ENCODE peak calls at places on chromosome 6, in four cellular contexts. L is HCT116, G is GM12878, D is H1. M is an unnamed sample.

GRCh38 chr6:151566557-151566956 is 72.7 kb downstream of the CCDC170 start:
- DNase-seq in L (no peak), G (no peak), D (no peak), M (no peak)

GRCh38 chr6:136337606-136338005 is 48.0 kb upstream of the BCLAF1 start:
- DNase-seq in L (no peak), G (no peak), D (no peak), M (no peak)

GRCh38 chr6:44075137-44076015 is 51.9 kb downstream of the MRPL14 start:
- DNase-seq in L (no peak), G (no peak), D (no peak), M (no peak)

GRCh38 chr6:45791600-45792168 is 224.0 kb downstream of the CLIC5 start:
- DNase-seq in L (no peak), G (no peak), D (no peak), M (no peak)

GRCh38 chr6:106974337-106974998 is at the start of gene CD24:
- DNase-seq in L (no peak), G (no peak), D (no peak), M (peak; percentile 28)

GRCh38 chr6:11616200-11616611 is 78.7 kb downstream of the TMEM170B start:
- DNase-seq in L (no peak), G (no peak), D (no peak), M (no peak)

GRCh38 chr6:55866110-55866509 is 9.3 kb downstream of the BMP5 start:
- DNase-seq in L (no peak), G (no peak), D (no peak), M (no peak)

GRCh38 chr6:77910826-77911225 is 258.0 kb downstream of the MEI4 start:
- DNase-seq in L (no peak), G (no peak), D (no peak), M (no peak)

GRCh38 chr6:35911871-35912653 is 8.8 kb downstream of the SRPK1 start:
- DNase-seq in L (no peak), G (no peak), D (no peak), M (no peak)

GRCh38 chr6:161137839-161138544 is 135.9 kb downstream of the AGPAT4 start:
- DNase-seq in L (no peak), G (no peak), D (no peak), M (no peak)

GRCh38 chr6:7906741-7907140 is 3.8 kb downstream of the TXNDC5 start:
- DNase-seq in L (no peak), G (no peak), D (no peak), M (no peak)

GRCh38 chr6:147509900-147510299 is 1.4 kb downstream of the SAMD5 start:
- DNase-seq in L (no peak), G (no peak), D (no peak), M (no peak)

GRCh38 chr6:13767121-13767794 is 47.1 kb downstream of the MCUR1 start:
- DNase-seq in L (no peak), G (no peak), D (no peak), M (no peak)

GRCh38 chr6:87705070-87705691 is 3.1 kb upstream of the AKIRIN2 start:
- DNase-seq in L (no peak), G (peak; percentile 83), D (no peak), M (peak; percentile 22)

GRCh38 chr6:35688605-35689322 is at the start of gene FKBP5:
- DNase-seq in L (peak; percentile 70), G (peak; percentile 56), D (peak; percentile 53), M (peak; percentile 99)

DNA sequence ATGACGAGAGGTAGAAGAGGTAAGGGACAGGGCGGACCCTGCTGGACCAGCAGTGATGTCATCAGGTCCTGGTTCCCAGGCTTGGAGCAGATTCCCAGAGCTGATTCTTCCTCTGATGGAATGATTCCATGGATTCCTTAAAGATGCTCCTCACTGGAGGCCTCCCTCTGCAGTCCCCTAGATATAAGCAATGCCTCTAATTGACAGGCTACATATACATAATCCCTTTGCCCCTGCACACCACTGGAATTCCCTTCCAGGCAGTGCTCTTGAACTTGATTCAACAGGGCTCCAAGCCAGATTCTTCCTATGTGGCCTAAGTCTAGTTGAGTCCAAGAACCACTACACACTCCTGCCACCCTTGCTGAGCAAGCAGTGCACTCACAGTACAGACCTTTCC is 52.3 kb upstream of the L3MBTL3 start:
- DNase-seq in L (no peak), G (no peak), D (no peak), M (no peak)
- TF ChIP-seq RAD21 in L (no peak), G (no peak), D (no peak), M (no peak)

DNA sequence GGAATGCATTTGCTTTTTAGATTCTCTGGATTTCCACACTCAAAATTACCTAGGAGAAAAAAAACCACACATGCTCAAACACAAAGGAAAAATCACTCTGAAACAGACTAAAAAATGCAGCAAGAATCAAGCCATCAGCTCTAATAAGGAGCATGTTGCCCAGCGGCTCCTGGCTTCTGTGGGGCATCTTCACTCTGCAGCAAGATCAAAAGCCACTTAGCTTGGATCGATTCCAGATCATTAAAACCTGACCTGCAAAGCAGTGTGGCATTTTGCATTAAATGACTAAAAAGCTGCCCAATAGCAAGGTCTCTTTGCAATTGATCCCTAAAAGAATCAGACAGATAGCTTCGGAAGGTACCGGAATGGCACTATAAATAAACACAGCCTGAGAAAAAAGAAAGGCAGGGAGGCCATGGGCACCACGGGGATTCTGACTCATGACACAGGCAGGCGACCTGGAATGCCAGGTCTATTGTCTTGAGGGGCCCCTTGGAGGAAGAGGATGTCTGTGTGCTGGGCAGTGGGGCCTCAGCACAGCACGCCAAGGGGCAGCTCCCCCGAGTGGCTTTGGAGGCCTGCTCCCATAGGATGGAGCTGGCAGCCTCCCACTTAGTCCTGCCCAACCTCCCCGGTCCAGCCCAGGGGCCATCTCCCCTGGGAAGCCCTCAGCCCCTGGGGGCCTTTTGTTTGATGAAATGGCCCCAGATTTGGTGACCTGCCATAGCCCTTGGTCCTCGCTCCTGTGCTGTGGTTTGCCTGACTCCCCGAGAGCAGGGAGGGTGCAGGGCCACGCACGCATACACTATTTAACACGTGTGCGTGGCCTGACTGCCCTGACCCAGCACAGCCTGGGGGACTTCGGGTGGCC is 7.6 kb downstream of the LEMD2 start:
- DNase-seq in L (peak; percentile 48), G (no peak), D (peak; percentile 87), M (no peak)
- TF ChIP-seq RAD21 in L (no peak), G (no peak), D (no peak), M (no peak)

GRCh38 chr6:20922743-20923142 is 388.5 kb downstream of the CDKAL1 start:
- DNase-seq in L (no peak), G (no peak), D (no peak), M (no peak)
- TF ChIP-seq RAD21 in L (no peak), G (no peak), D (no peak), M (no peak)

DNA sequence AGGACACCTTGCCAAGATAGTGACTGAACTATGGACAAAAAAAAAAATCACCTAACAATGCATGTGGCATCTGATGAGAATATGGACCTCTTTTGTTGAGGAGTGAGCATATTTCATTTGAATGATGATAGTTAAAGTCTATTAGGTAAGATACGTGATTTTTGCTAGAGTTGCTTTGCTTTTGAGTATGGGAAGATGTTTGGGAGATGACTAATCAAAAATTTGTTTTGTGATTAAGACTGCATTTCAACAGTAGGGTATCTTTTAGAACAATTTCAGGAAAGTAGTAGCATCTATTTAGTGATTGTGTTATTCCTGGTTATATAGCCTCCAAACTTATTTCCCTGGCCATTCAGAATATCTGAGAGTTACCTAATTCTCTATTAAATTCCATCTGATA is 878.6 kb upstream of the CITED2 start:
- DNase-seq in L (no peak), G (no peak), D (no peak), M (no peak)
- TF ChIP-seq RAD21 in L (no peak), G (no peak), D (no peak), M (no peak)

DNA sequence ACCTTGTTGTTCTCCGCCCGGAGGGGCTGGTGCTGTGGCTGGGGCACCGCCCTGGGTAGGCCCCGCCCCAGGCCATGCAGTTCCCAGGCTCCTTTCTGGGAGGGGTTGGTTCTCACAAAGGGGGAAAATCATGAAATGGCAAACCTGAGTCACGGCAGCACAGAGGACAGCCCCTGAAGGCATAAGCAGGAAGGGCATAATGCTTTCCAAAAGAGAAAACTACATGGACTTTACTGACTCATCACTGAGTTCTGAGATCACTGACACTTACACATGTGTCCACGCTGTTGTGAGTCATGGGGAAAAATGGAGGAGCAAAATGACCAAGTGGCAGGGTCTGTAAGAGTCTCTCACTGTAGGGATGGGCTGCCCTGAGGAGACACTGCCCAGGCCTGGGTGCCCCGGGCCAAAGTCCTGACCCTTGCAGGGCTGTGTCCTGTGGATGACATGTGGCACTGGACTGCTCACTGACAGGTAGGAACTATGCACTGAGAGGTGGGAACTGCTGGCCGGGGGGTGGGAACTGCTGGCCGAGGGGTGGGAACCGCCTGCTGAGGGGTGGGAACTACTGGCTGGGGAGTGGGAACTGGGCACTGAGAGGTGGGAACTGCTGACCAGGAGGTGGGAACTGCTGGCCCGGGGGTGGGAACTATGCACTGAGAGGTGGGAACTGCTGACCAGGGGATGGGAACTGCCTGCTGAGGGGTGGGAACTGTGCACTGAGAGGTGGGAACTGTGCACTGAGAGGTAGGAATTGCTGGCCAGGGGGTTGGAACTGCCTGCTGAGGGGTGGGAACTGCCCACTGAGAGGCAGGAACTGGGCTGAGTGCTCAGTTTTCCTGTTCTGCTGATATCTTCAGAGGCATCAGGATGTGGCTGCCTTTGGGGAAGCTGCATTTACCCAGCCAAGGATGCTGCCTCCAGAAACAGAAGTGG is 90.4 kb downstream of the THBS2 start:
- DNase-seq in L (peak; percentile 74), G (no peak), D (no peak), M (peak; percentile 8)
- TF ChIP-seq RAD21 in L (peak; percentile 18), G (no peak), D (no peak), M (no peak)

DNA sequence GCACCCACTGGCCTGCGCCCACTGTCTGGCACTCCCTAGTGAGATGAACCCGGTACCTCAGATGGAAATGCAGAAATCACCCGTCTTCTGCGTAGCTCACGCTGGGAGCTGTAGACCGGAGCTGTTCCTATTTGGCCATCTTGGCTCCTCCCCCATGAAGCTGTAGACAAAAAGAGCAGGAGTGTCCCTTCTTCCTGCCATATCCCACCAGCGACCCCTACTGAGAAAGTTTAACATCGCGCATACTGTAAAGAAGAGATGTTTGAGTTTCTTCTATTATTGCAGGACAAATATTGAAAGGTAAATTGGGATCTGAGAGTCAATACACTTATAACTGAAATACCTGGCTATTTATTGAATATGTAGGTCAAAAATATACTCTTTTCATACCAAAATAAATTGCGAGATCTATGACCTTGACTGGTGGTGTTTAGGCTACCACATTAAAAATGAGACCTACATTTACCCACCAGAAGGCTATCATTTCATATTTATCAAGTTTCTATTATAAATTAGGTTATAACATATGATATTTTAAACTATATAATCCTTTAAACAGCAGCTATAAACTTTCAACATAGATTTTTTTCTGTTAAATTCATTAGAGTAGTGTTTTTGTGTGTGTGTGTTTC is 586.3 kb downstream of the HTR1B start:
- DNase-seq in L (no peak), G (no peak), D (peak; percentile 75), M (peak; percentile 4)
- TF ChIP-seq RAD21 in L (peak; percentile 33), G (peak; percentile 14), D (peak; percentile 79), M (no peak)

M was measured in K562.